ENCODE peak calls at places on chromosome 14, in ten cellular contexts. E is Panc1, L is activated gamma-delta T cell treated with Interleukin-2 at 50 U/mL for 16 hours, X is ureter, O is EL, G is NCI-H2029 treated with DMSO at 0.1 percent for 48 hours, S is stomach, A is mucosa of gallbladder, W is Daoy, C is tibial artery. N is an unnamed sample.
A peak's percentile ranks its signal among the peaks of the same experiment; 100 is the strongest.

GRCh38 chr14:39368261-39368959 is 63.8 kb downstream of the FBXO33 start:
- DNase-seq in C (peak; percentile 25), L (no peak), S (peak; percentile 42), E (no peak), W (peak; percentile 62), A (peak; percentile 36), X (no peak), G (no peak), O (peak; percentile 68), N (peak; percentile 56)

GRCh38 chr14:103109789-103110415 is 13.4 kb upstream of the TNFAIP2 start:
- DNase-seq in X (no peak), E (no peak), W (peak; percentile 86), A (no peak), G (no peak), S (no peak), L (no peak), O (peak; percentile 94), C (no peak), N (no peak)

GRCh38 chr14:77181124-77181602 is 435 bp upstream of the TMEM63C start:
- DNase-seq in A (no peak), O (no peak), G (no peak), X (no peak), E (no peak), W (peak; percentile 54), C (no peak), L (no peak), S (no peak), N (no peak)

GRCh38 chr14:104638190-104638589 is 33.6 kb upstream of the TMEM179 start:
- DNase-seq in A (no peak), W (no peak), E (no peak), O (no peak), C (no peak), S (no peak), X (no peak), L (no peak), G (no peak), N (no peak)

GRCh38 chr14:36555998-36556743 is 26.2 kb downstream of the NKX2-8 start:
- DNase-seq in G (no peak), C (no peak), A (no peak), S (no peak), X (no peak), O (no peak), E (no peak), L (no peak), W (no peak), N (no peak)

GRCh38 chr14:105629886-105630215 is 103.5 kb downstream of the TMEM121 start:
- DNase-seq in A (no peak), O (no peak), C (no peak), G (no peak), W (no peak), X (no peak), L (no peak), S (no peak), E (no peak), N (no peak)

GRCh38 chr14:56423591-56423991 is 156.0 kb upstream of the TMEM260 start:
- DNase-seq in O (no peak), E (no peak), W (peak; percentile 41), A (no peak), G (no peak), C (no peak), X (no peak), L (no peak), S (no peak), N (no peak)

GRCh38 chr14:75660630-75661498 is at the start of the genes ERG28 and TTLL5:
- DNase-seq in C (peak; percentile 96), L (peak; percentile 95), G (peak; percentile 80), X (peak; percentile 97), S (peak; percentile 98), E (peak; percentile 85), W (peak; percentile 100), A (peak; percentile 97), O (peak; percentile 99), N (peak; percentile 99)

GRCh38 chr14:59582161-59582560 is 5.5 kb upstream of the CCDC175 start:
- DNase-seq in X (no peak), C (no peak), W (no peak), A (no peak), G (no peak), O (no peak), S (no peak), L (no peak), E (no peak), N (no peak)

GRCh38 chr14:71539660-71540285 is 392.5 kb upstream of the RGS6 start:
- DNase-seq in A (no peak), L (no peak), E (no peak), W (no peak), G (no peak), C (no peak), S (no peak), X (no peak), O (no peak), N (no peak)

GRCh38 chr14:104434214-104435076 is 145.1 kb upstream of the C14orf180 start:
- DNase-seq in O (no peak), W (no peak), A (no peak), G (no peak), L (no peak), X (no peak), S (peak; percentile 21), C (no peak), E (no peak), N (no peak)

GRCh38 chr14:95054346-95055280 is 102.7 kb downstream of the DICER1 start:
- DNase-seq in G (no peak), W (no peak), C (no peak), A (no peak), O (no peak), X (no peak), S (peak; percentile 17), E (no peak), L (no peak), N (no peak)

GRCh38 chr14:74518221-74518620 is 24.7 kb downstream of the ISCA2 start:
- DNase-seq in S (no peak), C (no peak), W (no peak), G (no peak), A (no peak), E (no peak), O (no peak), X (no peak), L (no peak), N (no peak)

GRCh38 chr14:57533214-57533613 is 39.6 kb upstream of the CCDC198 start:
- DNase-seq in X (no peak), L (no peak), W (peak; percentile 38), C (no peak), A (peak; percentile 15), S (no peak), G (no peak), O (peak; percentile 8), E (peak; percentile 27), N (peak; percentile 41)

GRCh38 chr14:50395448-50395847 is 1.2 kb downstream of the CDKL1 start:
- DNase-seq in S (no peak), W (no peak), C (peak; percentile 56), A (no peak), L (no peak), E (no peak), G (no peak), O (no peak), X (no peak), N (no peak)

GRCh38 chr14:58864751-58865519 is 227.2 kb downstream of the DACT1 start:
- DNase-seq in X (no peak), G (no peak), O (peak; percentile 77), L (no peak), E (no peak), A (peak; percentile 41), W (no peak), C (no peak), S (no peak), N (no peak)

GRCh38 chr14:73662439-73663056 is 17.8 kb downstream of the DNAL1 start:
- DNase-seq in L (no peak), G (no peak), O (peak; percentile 97), W (peak; percentile 95), X (no peak), E (peak; percentile 55), C (peak; percentile 55), S (no peak), A (no peak), N (peak; percentile 58)

GRCh38 chr14:54344445-54344844 is 52.4 kb upstream of the CDKN3 start:
- DNase-seq in S (no peak), L (no peak), O (no peak), W (peak; percentile 17), X (no peak), G (no peak), C (no peak), E (no peak), A (no peak), N (no peak)

GRCh38 chr14:106530423-106531107 is 1004.2 kb downstream of the TMEM121 start:
- DNase-seq in S (no peak), W (no peak), X (no peak), G (no peak), E (peak; percentile 30), L (peak; percentile 48), C (no peak), O (no peak), A (no peak), N (no peak)

GRCh38 chr14:102575479-102576428 is 16.7 kb upstream of the RCOR1 start:
- DNase-seq in C (no peak), E (no peak), W (no peak), X (no peak), S (no peak), G (no peak), A (no peak), O (no peak), L (no peak), N (no peak)

GRCh38 chr14:102774391-102775153 is 2.7 kb upstream of the TRAF3 start:
- DNase-seq in L (peak; percentile 46), G (no peak), E (no peak), W (peak; percentile 76), X (peak; percentile 67), S (peak; percentile 57), A (peak; percentile 58), C (peak; percentile 40), O (peak; percentile 75), N (no peak)

GRCh38 chr14:102323102-102323501 is 3.6 kb downstream of the ZNF839 start:
- DNase-seq in E (peak; percentile 35), G (no peak), O (peak; percentile 75), L (no peak), A (peak; percentile 65), C (peak; percentile 84), S (peak; percentile 67), W (peak; percentile 75), X (peak; percentile 59), N (peak; percentile 22)

GRCh38 chr14:93778856-93779629 is 9.2 kb downstream of the PRIMA1 start:
- DNase-seq in L (no peak), C (no peak), G (no peak), S (peak; percentile 72), W (no peak), A (no peak), X (no peak), O (no peak), E (no peak), N (no peak)

GRCh38 chr14:22320353-22320733 is 268.7 kb downstream of the DAD1 start:
- DNase-seq in W (no peak), G (no peak), S (no peak), A (no peak), L (no peak), X (no peak), C (no peak), O (no peak), E (no peak), N (no peak)

GRCh38 chr14:77151245-77151644 is 9.7 kb upstream of the ZDHHC22 start:
- DNase-seq in A (no peak), L (no peak), X (no peak), C (no peak), S (no peak), G (no peak), O (peak; percentile 18), E (no peak), W (peak; percentile 36), N (no peak)

GRCh38 chr14:95440496-95440895 is 76.0 kb downstream of the SYNE3 start:
- DNase-seq in L (no peak), X (no peak), S (no peak), W (no peak), G (no peak), A (no peak), O (no peak), E (no peak), C (no peak), N (no peak)

GRCh38 chr14:85575617-85575898 is 45.6 kb downstream of the FLRT2 start:
- DNase-seq in C (no peak), S (no peak), A (no peak), O (no peak), E (no peak), W (no peak), L (no peak), G (no peak), X (no peak), N (no peak)

GRCh38 chr14:99158646-99159165 is 113.3 kb downstream of the BCL11B start:
- DNase-seq in O (no peak), G (no peak), L (no peak), A (no peak), W (no peak), X (no peak), C (no peak), S (peak; percentile 24), E (no peak), N (no peak)